ENCODE peak calls at places on chromosome 14, in ten cellular contexts. U, S, N, L, I, B, R, Y, D and O are unnamed samples.

GRCh38 chr14:95065411-95065810 is 91.9 kb downstream of the DICER1 start:
- DNase-seq in U (no peak), S (no peak), N (no peak), L (no peak), I (no peak), B (no peak), R (no peak), Y (no peak), D (no peak), O (no peak)

GRCh38 chr14:49999216-49999761 is 106.4 kb downstream of the ARF6 start:
- DNase-seq in U (peak), S (peak), N (peak), L (peak), I (no peak), B (peak), R (peak), Y (peak), D (peak), O (peak)

GRCh38 chr14:95471526-95472304 is 44.7 kb downstream of the SYNE3 start:
- DNase-seq in U (no peak), S (no peak), N (no peak), L (no peak), I (no peak), B (no peak), R (no peak), Y (no peak), D (no peak), O (no peak)

GRCh38 chr14:63308723-63309317 is 9.9 kb downstream of the GPHB5 start:
- DNase-seq in U (no peak), S (peak), N (no peak), L (no peak), I (peak), B (peak), R (no peak), Y (peak), D (no peak), O (peak)

GRCh38 chr14:56745091-56745490 is 65.2 kb downstream of the OTX2 start:
- DNase-seq in U (no peak), S (no peak), N (no peak), L (no peak), I (no peak), B (no peak), R (no peak), Y (no peak), D (no peak), O (no peak)

GRCh38 chr14:100470523-100470897 is 116.7 kb downstream of the BEGAIN start:
- DNase-seq in U (no peak), S (no peak), N (no peak), L (no peak), I (no peak), B (peak), R (no peak), Y (no peak), D (no peak), O (no peak)

GRCh38 chr14:59829469-59829868 is 41.1 kb downstream of the RTN1 start:
- DNase-seq in U (no peak), S (no peak), N (no peak), L (no peak), I (no peak), B (no peak), R (no peak), Y (peak), D (no peak), O (no peak)

GRCh38 chr14:104147346-104148125 is 9.1 kb downstream of the KIF26A start:
- DNase-seq in U (no peak), S (no peak), N (no peak), L (no peak), I (no peak), B (no peak), R (no peak), Y (no peak), D (no peak), O (no peak)